ENCODE peak calls at places on chromosomes 16 and 17, in four cellular contexts. O, T, D and K are unnamed samples.

GRCh38 chr17:76382305-76382802 is 2.1 kb upstream of the SPHK1 start:
- DNase-seq in O (no peak), T (peak), D (peak), K (peak)

GRCh38 chr17:49935526-49936210 is 33.3 kb upstream of the DLX4 start:
- DNase-seq in O (no peak), T (no peak), D (no peak), K (no peak)

GRCh38 chr16:68040506-68041288 is 17.6 kb downstream of the DUS2 start:
- DNase-seq in O (peak), T (peak), D (peak), K (peak)

GRCh38 chr16:55056585-55057520 is 126.2 kb downstream of the IRX5 start:
- DNase-seq in O (peak), T (no peak), D (peak), K (no peak)

GRCh38 chr17:82477934-82478333 is 19.4 kb downstream of the NARF start:
- DNase-seq in O (no peak), T (no peak), D (no peak), K (no peak)

GRCh38 chr17:7944321-7944720 is 12.3 kb downstream of the CNTROB start:
- DNase-seq in O (no peak), T (no peak), D (no peak), K (no peak)

GRCh38 chr16:49457196-49457595 is 83.6 kb downstream of the C16orf78 start:
- DNase-seq in O (no peak), T (no peak), D (peak), K (no peak)

GRCh38 chr16:50195276-50195675 is 42.2 kb downstream of the TENT4B start:
- DNase-seq in O (no peak), T (no peak), D (no peak), K (no peak)

GRCh38 chr16:71873199-71873598 is 10.8 kb downstream of the ZNF821 start:
- DNase-seq in O (no peak), T (no peak), D (no peak), K (no peak)

GRCh38 chr17:75755205-75755901 is 9.6 kb downstream of the GALK1 start:
- DNase-seq in O (no peak), T (no peak), D (peak), K (no peak)

GRCh38 chr17:17567631-17568030 is 23.9 kb downstream of the PEMT start:
- DNase-seq in O (no peak), T (no peak), D (no peak), K (no peak)

GRCh38 chr16:14301150-14302030 is 230.3 kb downstream of the MRTFB start:
- DNase-seq in O (peak), T (peak), D (no peak), K (peak)

GRCh38 chr16:11497329-11497805 is 89.4 kb downstream of the LITAF start:
- DNase-seq in O (peak), T (peak), D (peak), K (no peak)

GRCh38 chr16:84599528-84600202 is 18.2 kb downstream of the COTL1 start:
- DNase-seq in O (no peak), T (peak), D (peak), K (no peak)

GRCh38 chr16:48353565-48354163 is 31.5 kb downstream of the SIAH1 start:
- DNase-seq in O (peak), T (peak), D (peak), K (peak)

GRCh38 chr17:38322156-38322779 is 21.5 kb downstream of the GPR179 start:
- DNase-seq in O (peak), T (peak), D (peak), K (peak)

GRCh38 chr17:9237661-9238301 is 216.5 kb downstream of the NTN1 start:
- DNase-seq in O (no peak), T (peak), D (no peak), K (no peak)

GRCh38 chr16:67236551-67237395 is 9.8 kb downstream of the TMEM208 start:
- DNase-seq in O (peak), T (peak), D (peak), K (peak)

GRCh38 chr17:17134051-17134951 is 71.8 kb downstream of the PLD6 start:
- DNase-seq in O (no peak), T (no peak), D (no peak), K (no peak)

GRCh38 chr16:85248269-85248668 is 136.0 kb upstream of the CIBAR2 start:
- DNase-seq in O (no peak), T (no peak), D (no peak), K (no peak)

GRCh38 chr17:7955414-7956042 is 23.5 kb downstream of the CNTROB start:
- DNase-seq in O (no peak), T (no peak), D (no peak), K (no peak)

GRCh38 chr16:53892155-53892554 is 188.2 kb downstream of the FTO start:
- DNase-seq in O (peak), T (peak), D (peak), K (peak)

GRCh38 chr16:81878529-81878928 is 99.4 kb downstream of the PLCG2 start:
- DNase-seq in O (no peak), T (no peak), D (no peak), K (no peak)

GRCh38 chr17:83200746-83201145 is 121.3 kb downstream of the METRNL start:
- DNase-seq in O (no peak), T (no peak), D (no peak), K (no peak)

GRCh38 chr16:16096161-16096857 is 127.0 kb downstream of the ABCC6 start:
- DNase-seq in O (peak), T (no peak), D (no peak), K (no peak)

GRCh38 chr16:56424404-56424765 is 960 bp downstream of the AMFR start:
- DNase-seq in O (no peak), T (no peak), D (no peak), K (no peak)

GRCh38 chr17:45038771-45039634 is 12.4 kb downstream of the DCAKD start:
- DNase-seq in O (no peak), T (no peak), D (no peak), K (no peak)

GRCh38 chr16:73025111-73025505 is 22.8 kb downstream of the ZFHX3 start:
- DNase-seq in O (no peak), T (no peak), D (no peak), K (no peak)

GRCh38 chr17:31674717-31675349 is 184.2 kb downstream of the COPRS start:
- DNase-seq in O (no peak), T (no peak), D (no peak), K (no peak)

GRCh38 chr16:19089410-19089955 is 22.1 kb downstream of the COQ7 start:
- DNase-seq in O (no peak), T (no peak), D (no peak), K (no peak)

GRCh38 chr16:8874388-8874787 is 5.6 kb upstream of the CARHSP1 start:
- DNase-seq in O (no peak), T (no peak), D (no peak), K (no peak)
- TF ChIP-seq RNF2 in O (no peak), T (no peak), D (no peak), K (no peak)

DNA sequence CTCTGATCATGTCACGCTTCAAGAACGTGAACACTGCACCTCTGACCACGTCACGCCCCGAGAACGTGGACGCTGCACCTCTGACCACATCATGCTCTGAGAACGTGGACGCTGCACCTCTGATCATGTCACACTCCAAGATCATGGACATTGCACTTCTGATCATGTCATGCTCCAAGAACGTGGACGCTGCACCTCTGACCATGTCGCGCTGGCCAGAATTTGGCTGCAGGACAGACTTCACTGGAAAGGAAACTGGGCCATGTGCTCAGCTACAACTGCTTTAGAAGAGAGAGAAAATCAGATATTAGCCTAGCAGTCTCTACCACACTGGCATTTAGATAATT is 182.7 kb downstream of the RPTOR start:
- DNase-seq in O (no peak), T (no peak), D (no peak), K (no peak)
- TF ChIP-seq RNF2 in O (no peak), T (no peak), D (no peak), K (no peak)

GRCh38 chr17:35972066-35972465 is 9.2 kb downstream of the CCL16 start:
- DNase-seq in O (no peak), T (peak), D (no peak), K (no peak)
- TF ChIP-seq RNF2 in O (no peak), T (no peak), D (no peak), K (no peak)

DNA sequence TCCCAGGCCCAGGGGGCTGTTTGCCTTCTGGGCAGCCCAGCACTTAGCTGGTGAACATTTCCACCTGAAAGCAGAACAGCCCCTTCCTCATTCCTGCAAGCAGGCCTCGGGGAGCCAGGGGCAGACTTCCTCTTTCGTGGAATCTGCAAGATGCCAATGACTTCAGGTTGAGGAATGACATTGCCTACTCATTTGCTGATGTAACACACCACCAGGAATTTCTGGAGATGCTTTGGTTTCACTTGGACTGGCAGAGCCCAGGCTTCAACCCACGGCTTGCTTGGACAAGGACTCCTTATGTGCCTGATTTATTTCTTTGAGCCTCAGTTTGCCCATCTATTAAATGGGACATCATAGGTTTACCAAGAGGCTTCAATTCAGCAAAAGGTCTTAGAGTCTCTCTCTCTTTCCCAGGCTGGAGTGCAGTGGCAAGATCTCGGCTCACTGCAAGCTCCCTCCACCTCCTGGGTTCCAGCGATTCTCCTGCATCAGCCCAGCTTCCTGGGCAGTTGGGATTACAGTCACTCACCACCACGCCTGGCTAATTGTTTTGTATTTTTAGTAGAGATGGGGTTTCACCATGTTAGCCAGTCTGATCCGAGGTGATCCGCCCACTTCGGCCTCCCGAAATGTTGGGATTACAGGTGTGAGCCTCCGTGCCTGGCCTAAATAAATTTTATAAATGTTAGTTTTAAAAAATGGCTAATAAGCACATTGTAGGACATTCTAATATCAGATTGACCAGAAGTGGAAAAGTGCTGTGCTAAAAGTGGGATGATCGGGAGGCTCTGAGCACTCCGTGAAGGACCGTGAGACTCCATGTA is 874 bp upstream of the NLRP1 start:
- DNase-seq in O (no peak), T (no peak), D (no peak), K (no peak)
- TF ChIP-seq RNF2 in O (no peak), T (no peak), D (no peak), K (no peak)

DNA sequence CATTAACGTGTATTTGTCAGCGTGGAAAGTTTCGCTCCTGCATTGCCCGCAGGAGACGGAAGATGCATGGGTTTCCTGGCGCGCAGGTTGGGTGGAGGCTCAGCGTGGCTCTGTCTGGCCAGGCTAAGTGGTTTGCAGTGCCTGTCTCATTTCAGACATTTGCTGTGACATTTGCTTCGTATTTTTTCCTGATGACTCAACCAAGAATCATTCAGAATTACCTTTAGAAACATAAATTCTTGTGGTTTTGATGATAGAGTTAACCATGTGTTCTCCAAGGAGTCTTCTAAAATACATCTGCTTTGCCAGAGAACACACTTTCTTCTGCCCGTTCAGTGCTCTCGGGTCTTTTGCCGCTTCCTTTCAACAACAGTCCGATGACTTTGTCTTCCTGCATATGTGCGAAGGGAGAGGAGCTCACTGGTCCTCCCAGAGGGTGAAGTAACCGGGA is 216.8 kb downstream of the RPTOR start:
- DNase-seq in O (peak), T (no peak), D (no peak), K (no peak)
- TF ChIP-seq RNF2 in O (no peak), T (no peak), D (no peak), K (no peak)